ENCODE peak calls at places on chromosome 2, in five cellular contexts. G, K, M, I and Z are unnamed samples.

GRCh38 chr2:118227698-118228508 is 139.6 kb downstream of the INSIG2 start:
- DNase-seq in G (no peak), I (no peak), M (no peak), K (no peak), Z (no peak)

GRCh38 chr2:62934501-62934900 is 116.1 kb upstream of the OTX1 start:
- DNase-seq in I (no peak), G (no peak), K (peak), M (no peak), Z (no peak)

GRCh38 chr2:154194917-154195643 is 323.4 kb downstream of the GALNT13 start:
- DNase-seq in K (peak), M (no peak), I (no peak), G (no peak), Z (no peak)

GRCh38 chr2:168521342-168521741 is 65.3 kb downstream of the CERS6 start:
- DNase-seq in K (peak), G (no peak), I (no peak), M (no peak), Z (no peak)

GRCh38 chr2:46984642-46985476 is 69.3 kb upstream of the MCFD2 start:
- DNase-seq in K (peak), M (no peak), I (no peak), G (peak), Z (peak)

GRCh38 chr2:100819365-100820345 is at the start of gene NPAS2:
- DNase-seq in K (peak), M (peak), G (peak), I (peak), Z (peak)

GRCh38 chr2:201880620-201881381 is 74.5 kb downstream of the CDK15 start:
- DNase-seq in I (no peak), M (no peak), K (peak), G (no peak), Z (no peak)

GRCh38 chr2:65103013-65103720 is 26.7 kb downstream of the RAB1A start:
- DNase-seq in I (no peak), M (no peak), G (no peak), K (peak), Z (no peak)

GRCh38 chr2:71534786-71535185 is 81.4 kb downstream of the DYSF start:
- DNase-seq in G (no peak), I (no peak), M (no peak), K (no peak), Z (no peak)

GRCh38 chr2:218146056-218146455 is 20.2 kb downstream of the CXCR2 start:
- DNase-seq in M (no peak), G (no peak), K (peak), I (no peak), Z (no peak)

GRCh38 chr2:239569401-239570090 is 168.7 kb upstream of the HDAC4 start:
- DNase-seq in G (no peak), I (no peak), M (no peak), K (no peak), Z (no peak)

GRCh38 chr2:216056739-216057138 is 24.9 kb downstream of the PECR start:
- DNase-seq in I (no peak), M (no peak), G (peak), K (no peak), Z (peak)

GRCh38 chr2:73113634-73113958 is 848 bp upstream of the RAB11FIP5 start:
- DNase-seq in K (no peak), G (no peak), I (no peak), M (no peak), Z (no peak)

GRCh38 chr2:73112026-73112912 is 479 bp downstream of the RAB11FIP5 start:
- DNase-seq in M (no peak), I (no peak), K (peak), G (no peak), Z (peak)

GRCh38 chr2:73111300-73112025 is 1.3 kb downstream of the RAB11FIP5 start:
- DNase-seq in I (no peak), G (no peak), M (no peak), K (peak), Z (no peak)

GRCh38 chr2:73114273-73114867 is 1.6 kb upstream of the RAB11FIP5 start:
- DNase-seq in K (no peak), M (no peak), I (no peak), G (no peak), Z (no peak)

DNA sequence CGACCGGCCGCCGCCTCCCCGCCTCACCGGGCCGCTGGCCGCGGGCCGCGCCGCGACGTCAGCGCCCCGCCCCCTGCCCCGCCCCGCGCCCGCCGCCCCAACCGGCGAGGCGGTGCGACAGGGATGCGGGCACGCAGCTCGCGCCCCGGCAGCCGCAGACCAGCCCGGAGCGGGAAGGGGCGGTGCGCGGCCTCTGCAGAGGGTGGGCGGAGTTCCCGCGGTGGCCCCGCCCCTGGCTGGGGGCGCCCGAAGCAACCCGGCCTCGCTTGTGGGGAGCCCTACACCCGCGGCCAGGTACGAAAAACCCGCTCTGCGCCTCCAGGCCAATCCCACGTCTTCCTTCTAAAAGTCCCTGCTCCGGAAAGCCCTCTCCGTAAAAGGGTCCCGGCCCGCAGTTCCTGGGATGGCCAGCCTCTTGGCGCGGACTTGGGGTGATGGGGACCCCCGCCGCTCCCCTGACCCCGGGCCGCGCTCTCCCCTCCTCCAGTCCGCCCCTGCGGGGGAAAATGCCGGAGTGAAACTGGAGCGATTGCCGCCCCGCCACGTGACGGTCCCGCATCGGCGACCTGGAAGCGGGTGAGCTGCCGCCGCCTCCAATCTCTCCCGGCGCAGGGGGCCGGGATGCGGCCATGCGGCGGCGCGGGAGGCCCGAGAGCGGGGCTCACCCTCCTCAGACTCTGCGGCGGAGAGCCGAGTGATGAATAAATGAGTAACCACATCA is at the start of gene RAB11FIP5:
- DNase-seq in G (peak), I (peak), M (peak), K (peak), Z (peak)
- TF ChIP-seq CTCF in G (no peak), I (peak), M (no peak), K (no peak), Z (no peak)

GRCh38 chr2:200575957-200576356 is 9.9 kb upstream of the AOX1 start:
- DNase-seq in M (no peak), G (peak), K (peak), I (no peak), Z (peak)
- TF ChIP-seq CTCF in M (peak), G (peak), K (peak), I (peak), Z (no peak)

GRCh38 chr2:163884416-163884815 is 148.6 kb upstream of the FIGN start:
- DNase-seq in I (no peak), G (no peak), K (peak), M (no peak), Z (no peak)

GRCh38 chr2:163888591-163888990 is 152.8 kb upstream of the FIGN start:
- DNase-seq in K (no peak), M (no peak), I (no peak), G (no peak), Z (no peak)

GRCh38 chr2:163887182-163887581 is 151.4 kb upstream of the FIGN start:
- DNase-seq in G (no peak), I (no peak), M (no peak), K (no peak), Z (no peak)
- TF ChIP-seq CTCF in G (no peak), I (peak), M (peak), K (peak), Z (no peak)

GRCh38 chr2:102301867-102302362 is 9.4 kb upstream of the IL1RL1 start:
- DNase-seq in M (no peak), I (peak), K (peak), G (peak), Z (peak)
- TF ChIP-seq CTCF in M (no peak), I (peak), K (peak), G (peak), Z (peak)

DNA sequence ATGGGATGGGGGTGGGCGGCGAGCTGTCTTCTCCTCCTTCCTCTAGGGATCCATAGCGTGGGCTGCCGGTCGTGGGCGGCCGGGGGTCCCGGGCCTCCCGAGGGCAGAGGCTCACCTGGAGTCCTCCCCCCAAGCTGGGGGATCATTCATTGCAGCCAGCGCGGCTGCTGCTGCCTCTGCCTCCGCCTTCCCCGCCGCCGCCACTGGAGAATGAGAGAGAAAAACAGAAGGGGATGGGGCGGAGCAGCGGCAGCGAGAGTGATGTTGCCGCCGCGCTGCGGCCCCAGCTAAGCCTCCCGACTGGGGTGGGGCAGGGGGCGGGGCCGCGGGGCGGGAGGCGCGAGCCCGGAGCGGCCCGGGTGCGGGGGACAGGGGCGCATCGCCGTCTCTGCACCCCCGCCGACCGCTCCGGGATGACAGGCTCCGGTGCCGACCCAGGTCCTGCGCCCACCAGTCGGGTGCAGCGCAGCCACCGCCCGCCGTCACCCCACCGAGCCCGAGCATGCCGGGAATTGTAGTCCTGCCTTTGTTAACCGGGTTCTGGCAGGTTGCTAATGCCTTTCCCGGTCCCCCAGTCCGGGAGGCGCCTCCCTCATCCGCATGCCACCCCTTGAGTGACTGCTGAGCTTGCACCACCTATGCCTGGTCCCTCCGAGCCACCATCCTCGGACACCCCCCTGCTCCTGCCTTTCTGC is at the start of gene KIF3C:
- DNase-seq in K (peak), M (peak), G (peak), I (peak), Z (peak)
- TF ChIP-seq CTCF in K (no peak), M (no peak), G (no peak), I (peak), Z (no peak)

GRCh38 chr2:20062615-20063545 is 11.5 kb upstream of the LAPTM4A start:
- DNase-seq in M (no peak), K (peak), G (no peak), I (no peak), Z (no peak)
- TF ChIP-seq CTCF in M (no peak), K (peak), G (no peak), I (no peak), Z (no peak)

GRCh38 chr2:83967854-83968253 is 491.2 kb downstream of the SUCLG1 start:
- DNase-seq in G (no peak), K (no peak), M (no peak), I (no peak), Z (no peak)
- TF ChIP-seq CTCF in G (no peak), K (no peak), M (peak), I (peak), Z (no peak)

DNA sequence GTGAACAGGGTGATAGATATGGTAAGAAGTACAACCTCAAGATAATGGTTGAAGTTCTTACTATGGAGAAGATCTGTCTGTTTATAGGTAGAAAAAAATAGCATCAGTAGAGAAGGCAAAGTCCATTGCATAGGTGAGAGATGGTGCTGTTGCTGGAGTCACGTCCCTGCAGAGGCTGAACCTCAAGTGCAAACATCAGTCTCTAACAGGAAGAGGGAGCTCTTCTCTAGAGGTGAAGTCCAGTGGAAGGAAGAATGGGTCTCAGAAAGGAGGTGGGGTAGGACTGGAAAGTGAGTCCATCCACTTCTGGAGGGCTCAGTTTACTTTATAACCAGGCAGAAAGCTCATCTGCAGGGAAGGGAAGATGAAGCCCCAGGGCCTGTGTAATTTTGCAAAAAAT is 337.7 kb downstream of the MEIS1 start:
- DNase-seq in K (no peak), G (no peak), M (no peak), I (no peak), Z (no peak)
- TF ChIP-seq CTCF in K (peak), G (no peak), M (no peak), I (no peak), Z (no peak)